ENCODE peak calls at places on chromosomes 16 and 17, in ten cellular contexts. L, A, Z, D, K, U, X, B, E and Y are unnamed samples.

GRCh38 chr16:700684-701584 is 4.7 kb downstream of the FBXL16 start:
- DNase-seq in X (no peak), K (peak), A (peak), U (no peak), B (no peak), D (peak), E (no peak), Z (no peak), L (peak), Y (peak)

GRCh38 chr17:80008848-80009247 is 26.8 kb downstream of the TBC1D16 start:
- DNase-seq in L (no peak), U (no peak), D (no peak), B (no peak), A (no peak), X (no peak), Z (no peak), E (no peak), K (no peak), Y (no peak)

GRCh38 chr17:77131919-77132318 is 8.8 kb upstream of the SEC14L1 start:
- DNase-seq in E (no peak), D (no peak), A (no peak), U (no peak), Z (peak), B (no peak), K (peak), L (no peak), X (no peak), Y (no peak)

GRCh38 chr17:28112199-28112995 is 69.9 kb downstream of the NLK start:
- DNase-seq in A (no peak), U (no peak), L (no peak), E (peak), D (no peak), B (no peak), X (no peak), Z (peak), K (peak), Y (no peak)

GRCh38 chr17:48153711-48154642 is 46.4 kb downstream of the SNX11 start:
- DNase-seq in L (peak), U (no peak), D (no peak), A (no peak), E (no peak), B (peak), K (peak), Z (peak), X (no peak), Y (no peak)

GRCh38 chr17:82152114-82152513 is 54.1 kb upstream of the FASN start:
- DNase-seq in B (no peak), K (no peak), X (no peak), U (peak), Z (no peak), E (no peak), D (no peak), L (peak), A (no peak), Y (no peak)

GRCh38 chr16:13453325-13453724 is 466.6 kb upstream of the ERCC4 start:
- DNase-seq in L (no peak), E (no peak), A (no peak), B (no peak), U (no peak), Z (no peak), K (peak), D (no peak), X (no peak), Y (no peak)

GRCh38 chr16:57579361-57579665 is 36.9 kb downstream of the ADGRG5 start:
- DNase-seq in A (no peak), U (no peak), D (no peak), X (no peak), Z (no peak), K (no peak), B (no peak), L (no peak), E (no peak), Y (no peak)

GRCh38 chr16:9197957-9198661 is 106.7 kb downstream of the HAPSTR1 start:
- DNase-seq in D (no peak), X (no peak), K (no peak), A (no peak), Z (no peak), B (no peak), E (no peak), L (no peak), U (no peak), Y (no peak)

GRCh38 chr17:74150428-74151025 is 53.0 kb upstream of the RPL38 start:
- DNase-seq in Z (no peak), U (no peak), B (peak), L (peak), A (no peak), X (no peak), E (no peak), D (no peak), K (no peak), Y (no peak)

GRCh38 chr16:89319883-89320716 is 102.6 kb downstream of the ZNF778 start:
- DNase-seq in L (no peak), U (no peak), B (no peak), X (no peak), Z (peak), D (peak), A (no peak), E (no peak), K (peak), Y (no peak)

GRCh38 chr16:55480228-55480655 is 1.2 kb downstream of the MMP2 start:
- DNase-seq in B (peak), Z (peak), L (peak), D (no peak), X (peak), U (no peak), K (no peak), A (no peak), E (no peak), Y (no peak)

GRCh38 chr16:2912330-2913199 is 834 bp downstream of the FLYWCH1 start:
- DNase-seq in E (no peak), L (no peak), D (peak), X (peak), Z (peak), A (peak), K (peak), U (no peak), B (peak), Y (peak)

GRCh38 chr17:81163703-81164413 is 1.4 kb upstream of the PVALEF start:
- DNase-seq in B (no peak), L (no peak), E (no peak), X (no peak), U (no peak), D (no peak), K (no peak), Z (no peak), A (no peak), Y (no peak)

GRCh38 chr16:65118866-65119265 is 3.0 kb downstream of the CDH11 start:
- DNase-seq in K (no peak), X (no peak), A (no peak), U (no peak), D (no peak), B (no peak), Z (no peak), E (no peak), L (no peak), Y (no peak)

GRCh38 chr17:82495844-82496528 is 23.5 kb upstream of the FOXK2 start:
- DNase-seq in K (no peak), E (no peak), A (no peak), U (no peak), X (no peak), D (no peak), Z (no peak), B (no peak), L (peak), Y (no peak)

GRCh38 chr17:77771998-77772397 is 186.5 kb upstream of the TNRC6C start:
- DNase-seq in A (no peak), E (no peak), L (no peak), U (peak), Z (no peak), B (no peak), D (no peak), K (no peak), X (no peak), Y (no peak)

GRCh38 chr16:26976913-26977312 is 89.8 kb upstream of the C16orf82 start:
- DNase-seq in E (no peak), K (no peak), D (no peak), U (no peak), L (no peak), A (no peak), Z (no peak), X (no peak), B (no peak), Y (no peak)

GRCh38 chr17:28744104-28744801 is 442 bp downstream of the TRAF4 start:
- DNase-seq in U (peak), X (no peak), K (peak), Z (peak), D (peak), L (peak), E (no peak), A (peak), B (no peak), Y (peak)

GRCh38 chr16:85583491-85584181 is 29.5 kb upstream of the GSE1 start:
- DNase-seq in Z (peak), U (no peak), K (peak), D (no peak), E (no peak), A (no peak), B (no peak), X (no peak), L (peak), Y (no peak)

GRCh38 chr16:62869837-62870236 is 833.6 kb upstream of the CDH8 start:
- DNase-seq in Z (no peak), L (no peak), K (no peak), U (no peak), X (no peak), A (no peak), B (no peak), D (no peak), E (no peak), Y (no peak)

GRCh38 chr16:75246504-75247205 is 4.8 kb downstream of the BCAR1 start:
- DNase-seq in Z (peak), X (no peak), A (no peak), K (peak), L (no peak), E (no peak), U (no peak), B (no peak), D (no peak), Y (no peak)

GRCh38 chr17:81955756-81956544 is 5.0 kb downstream of the NOTUM start:
- DNase-seq in Z (no peak), D (no peak), K (no peak), U (no peak), A (no peak), L (no peak), X (no peak), E (no peak), B (no peak), Y (no peak)

GRCh38 chr16:4935231-4935855 is 1.6 kb downstream of the PPL start:
- DNase-seq in K (no peak), A (no peak), Z (peak), L (no peak), X (no peak), U (no peak), B (peak), D (no peak), E (no peak), Y (no peak)

GRCh38 chr17:2042355-2042929 is 620 bp downstream of the OVCA2 start:
- DNase-seq in X (no peak), U (no peak), Z (peak), D (no peak), A (no peak), L (peak), E (no peak), B (no peak), K (peak), Y (no peak)

GRCh38 chr17:48639136-48639535 is 13.0 kb upstream of the HOXB9 start:
- DNase-seq in Z (no peak), B (no peak), X (no peak), D (no peak), A (no peak), U (no peak), E (no peak), K (no peak), L (peak), Y (no peak)

GRCh38 chr17:45221081-45221996 is at the start of gene FMNL1:
- DNase-seq in E (no peak), A (peak), D (peak), B (peak), L (peak), Z (no peak), K (peak), U (peak), X (no peak), Y (peak)

GRCh38 chr16:12092347-12092882 is 115.9 kb downstream of the SNX29 start:
- DNase-seq in E (no peak), B (no peak), L (no peak), X (no peak), Z (peak), U (no peak), D (no peak), A (no peak), K (peak), Y (no peak)

GRCh38 chr16:87062569-87063442 is 254.4 kb downstream of the C16orf95 start:
- DNase-seq in L (peak), D (peak), Z (peak), K (peak), B (peak), U (no peak), A (peak), X (peak), E (no peak), Y (peak)

GRCh38 chr16:10266809-10267208 is 84.6 kb upstream of the GRIN2A start:
- DNase-seq in U (no peak), Z (no peak), E (no peak), X (no peak), A (no peak), D (peak), L (no peak), K (no peak), B (no peak), Y (no peak)

GRCh38 chr16:85275533-85276249 is 163.4 kb upstream of the CIBAR2 start:
- DNase-seq in L (peak), X (peak), Z (peak), D (peak), K (peak), U (peak), B (peak), A (peak), E (no peak), Y (peak)

GRCh38 chr16:67386861-67387455 is 6.3 kb downstream of the TPPP3 start:
- DNase-seq in Z (no peak), D (no peak), E (no peak), B (no peak), K (no peak), U (no peak), A (no peak), L (no peak), X (no peak), Y (no peak)

GRCh38 chr17:32541640-32542039 is 54.8 kb downstream of the CDK5R1 start:
- DNase-seq in E (no peak), U (no peak), D (no peak), K (no peak), B (no peak), L (peak), Z (no peak), A (no peak), X (no peak), Y (no peak)

GRCh38 chr17:69327060-69327831 is at the start of gene ABCA5:
- DNase-seq in X (peak), A (peak), L (peak), U (peak), E (no peak), B (peak), K (peak), D (peak), Z (peak), Y (peak)

GRCh38 chr17:68394608-68395331 is 62.5 kb downstream of the WIPI1 start:
- DNase-seq in B (no peak), A (no peak), E (no peak), U (no peak), L (no peak), Z (no peak), K (no peak), D (no peak), X (no peak), Y (no peak)

GRCh38 chr17:16046966-16047365 is 47.3 kb downstream of the TTC19 start:
- DNase-seq in K (no peak), Z (no peak), D (no peak), U (no peak), E (no peak), A (no peak), X (no peak), B (no peak), L (no peak), Y (no peak)

GRCh38 chr16:57677622-57678369 is 9.7 kb downstream of the ADGRG3 start:
- DNase-seq in A (no peak), B (peak), D (no peak), L (no peak), E (no peak), Z (no peak), K (peak), U (peak), X (no peak), Y (no peak)

GRCh38 chr17:57532556-57532955 is 212.5 kb downstream of the CCDC182 start:
- DNase-seq in L (no peak), B (peak), K (no peak), A (no peak), D (no peak), Z (no peak), U (no peak), E (no peak), X (no peak), Y (no peak)